ENCODE peak calls at places on chromosomes 3 and 15, in four cellular contexts. J is hepatocyte, H is astrocyte, Z is MM.1S. A is an unnamed sample.
A peak's percentile ranks its signal among the peaks of the same experiment; 100 is the strongest.

GRCh38 chr3:100289339-100289738 is 28.5 kb downstream of the TBC1D23 start:
- DNase-seq in Z (no peak), J (no peak), H (no peak), A (no peak)

GRCh38 chr3:111229301-111229700 is 157.7 kb downstream of the NECTIN3 start:
- DNase-seq in Z (no peak), H (no peak), J (no peak), A (no peak)

GRCh38 chr3:105957722-105958121 is 88.9 kb upstream of the CBLB start:
- DNase-seq in J (no peak), Z (no peak), H (peak; percentile 83), A (peak; percentile 77)

GRCh38 chr3:71185733-71186455 is 397.6 kb downstream of the FOXP1 start:
- DNase-seq in J (peak; percentile 31), H (peak; percentile 85), Z (no peak), A (peak; percentile 59)

GRCh38 chr15:71962537-71962936 is 152.2 kb downstream of the NR2E3 start:
- DNase-seq in H (no peak), Z (peak; percentile 39), J (no peak), A (no peak)

GRCh38 chr15:38195191-38195901 is 57.3 kb upstream of the SPRED1 start:
- DNase-seq in H (no peak), J (no peak), Z (no peak), A (no peak)

GRCh38 chr3:123344941-123345594 is 103.8 kb downstream of the ADCY5 start:
- DNase-seq in J (no peak), H (no peak), Z (no peak), A (no peak)

GRCh38 chr15:40266828-40267304 is 16.0 kb downstream of the ANKRD63 start:
- DNase-seq in Z (no peak), J (peak; percentile 76), H (peak; percentile 93), A (peak; percentile 96)

GRCh38 chr3:45986303-45986982 is 9.2 kb downstream of the FYCO1 start:
- DNase-seq in Z (no peak), H (peak; percentile 86), J (peak; percentile 69), A (peak; percentile 60)

GRCh38 chr15:27686376-27686775 is 412.7 kb downstream of the OCA2 start:
- DNase-seq in H (peak; percentile 93), J (no peak), Z (no peak), A (no peak)

GRCh38 chr3:81592101-81592500 is 169.3 kb downstream of the GBE1 start:
- DNase-seq in J (no peak), Z (no peak), H (peak; percentile 49), A (peak; percentile 0)

GRCh38 chr15:45338417-45338816 is 39.9 kb downstream of the GATM start:
- DNase-seq in J (peak; percentile 11), Z (no peak), H (no peak), A (no peak)

GRCh38 chr3:194688207-194688711 is 2.6 kb downstream of the FAM43A start:
- DNase-seq in J (peak; percentile 42), H (no peak), Z (peak; percentile 71), A (no peak)

GRCh38 chr3:72015463-72015862 is 230.5 kb upstream of the PROK2 start:
- DNase-seq in H (no peak), Z (no peak), J (peak; percentile 19), A (no peak)

GRCh38 chr3:22117751-22118346 is 366.8 kb upstream of the ZNF385D start:
- DNase-seq in J (peak; percentile 40), Z (peak; percentile 26), H (peak; percentile 30), A (peak; percentile 9)

GRCh38 chr3:136885357-136886213 is 23.6 kb downstream of the NCK1 start:
- DNase-seq in H (no peak), Z (peak; percentile 46), J (no peak), A (no peak)

GRCh38 chr3:194112120-194113106 is 23.5 kb upstream of the HES1 start:
- DNase-seq in H (peak; percentile 43), Z (no peak), J (peak; percentile 89), A (peak; percentile 87)

GRCh38 chr15:94331731-94332130 is 100.4 kb downstream of the MCTP2 start:
- DNase-seq in J (no peak), Z (no peak), H (no peak), A (no peak)

GRCh38 chr15:40763801-40764765 is at the start of gene GCHFR:
- DNase-seq in H (peak; percentile 32), J (peak; percentile 93), Z (peak; percentile 71), A (peak; percentile 36)

GRCh38 chr3:166274342-166274741 is 437.1 kb upstream of the BCHE start:
- DNase-seq in Z (no peak), H (peak; percentile 36), J (no peak), A (no peak)

GRCh38 chr15:78051622-78052405 is 25.7 kb downstream of the TBC1D2B start:
- DNase-seq in J (peak; percentile 69), Z (no peak), H (peak; percentile 55), A (no peak)

GRCh38 chr3:49900491-49901153 is 3.1 kb downstream of the MST1R start:
- DNase-seq in Z (peak; percentile 39), J (peak; percentile 73), H (peak; percentile 26), A (peak; percentile 99)

GRCh38 chr3:79361748-79362378 is 405.9 kb downstream of the ROBO1 start:
- DNase-seq in Z (peak; percentile 60), J (peak; percentile 69), H (no peak), A (peak; percentile 29)

GRCh38 chr15:50774450-50774849 is 8.9 kb upstream of the SPPL2A start:
- DNase-seq in H (no peak), Z (peak; percentile 32), J (peak; percentile 46), A (no peak)

GRCh38 chr15:83626171-83626802 is 27.6 kb upstream of the ADAMTSL3 start:
- DNase-seq in Z (no peak), H (peak; percentile 24), J (peak; percentile 19), A (peak; percentile 67)

GRCh38 chr3:6799264-6799915 is 61.5 kb upstream of the GRM7 start:
- DNase-seq in H (no peak), J (peak; percentile 72), Z (peak; percentile 36), A (peak; percentile 18)

GRCh38 chr15:73899197-73900128 is 26.1 kb downstream of the TBC1D21 start:
- DNase-seq in J (no peak), Z (no peak), H (peak; percentile 33), A (no peak)

GRCh38 chr15:33866101-33866737 is 102.1 kb upstream of the CHRM5 start:
- DNase-seq in J (no peak), H (no peak), Z (no peak), A (no peak)

GRCh38 chr3:104785966-104786365 is 580.7 kb upstream of the ALCAM start:
- DNase-seq in Z (no peak), J (no peak), H (peak; percentile 43), A (no peak)

GRCh38 chr3:30607032-30607833 is 832 bp downstream of the TGFBR2 start:
- DNase-seq in H (no peak), Z (peak; percentile 69), J (peak; percentile 75), A (peak; percentile 50)

GRCh38 chr3:6928064-6928463 is 67.1 kb downstream of the GRM7 start:
- DNase-seq in H (peak; percentile 60), Z (no peak), J (no peak), A (peak; percentile 16)

GRCh38 chr3:89113344-89113743 is 5.9 kb downstream of the EPHA3 start:
- DNase-seq in H (no peak), Z (no peak), J (no peak), A (no peak)

GRCh38 chr3:89113887-89114840 is 6.7 kb downstream of the EPHA3 start:
- DNase-seq in J (peak; percentile 85), H (peak; percentile 65), Z (peak; percentile 72), A (peak; percentile 84)

GRCh38 chr3:89116486-89116885 is 9.1 kb downstream of the EPHA3 start:
- DNase-seq in H (peak; percentile 64), Z (no peak), J (no peak), A (no peak)

GRCh38 chr3:89114841-89115223 is 7.4 kb downstream of the EPHA3 start:
- DNase-seq in Z (no peak), J (no peak), H (no peak), A (no peak)
- H2AFZ ChIP-seq in Z (peak overlapping the region; percentile 71), J (peak overlapping the region; percentile 84), H (peak overlapping the region; percentile 98), A (peak overlapping the region; percentile 88)

GRCh38 chr3:118036215-118036614 is 998.4 kb downstream of the IGSF11 start:
- DNase-seq in H (no peak), Z (no peak), J (no peak), A (no peak)
- H3K27ac ChIP-seq in H (no peak overlapping the region), Z (no peak overlapping the region), J (no peak overlapping the region), A (no peak overlapping the region)

GRCh38 chr15:59379524-59379923 is 6.9 kb upstream of the MYO1E start:
- DNase-seq in J (no peak), H (no peak), Z (no peak), A (no peak)
- H2AFZ ChIP-seq in J (no peak overlapping the region), H (no peak overlapping the region), Z (no peak overlapping the region), A (no peak overlapping the region)

GRCh38 chr3:10196389-10197052 is 31.8 kb downstream of the IRAK2 start:
- DNase-seq in Z (peak; percentile 18), H (peak; percentile 82), J (no peak), A (no peak)
- H3K27ac ChIP-seq in Z (no peak overlapping the region), H (peak overlapping the region; percentile 85), J (no peak overlapping the region), A (no peak overlapping the region)